ENCODE peak calls at places on chromosome 10, in nine cellular contexts. Z is fibroblast of lung, W is A549, K is anterior cingulate cortex, B is cardiac fibroblast, S is NCI-H1105, T is SHP77, A is neural crest cell, I is IMR-90. Y is an unnamed sample.

GRCh38 chr10:69647819-69648218 is 17.8 kb downstream of the FAM241B start:
- DNase-seq in Z (no peak), W (no peak), K (no peak), B (no peak), S (no peak), T (no peak), A (no peak), I (no peak), Y (no peak)

GRCh38 chr10:116115233-116115632 is 157.8 kb downstream of the GFRA1 start:
- DNase-seq in Z (no peak), W (no peak), K (no peak), B (no peak), S (no peak), T (no peak), A (no peak), I (no peak), Y (no peak)

GRCh38 chr10:69969961-69970360 is 82.7 kb upstream of the MACROH2A2 start:
- DNase-seq in Z (no peak), W (no peak), K (no peak), B (no peak), S (no peak), T (no peak), A (no peak), I (no peak), Y (no peak)

GRCh38 chr10:96651998-96652431 is 65.2 kb upstream of the TM9SF3 start:
- DNase-seq in Z (no peak), W (no peak), K (no peak), B (no peak), S (no peak), T (no peak), A (no peak), I (no peak), Y (no peak)

GRCh38 chr10:76733441-76733840 is 904.2 kb downstream of the KCNMA1 start:
- DNase-seq in Z (no peak), W (no peak), K (no peak), B (no peak), S (no peak), T (no peak), A (no peak), I (no peak), Y (no peak)

GRCh38 chr10:14439451-14440259 is 108.9 kb upstream of the FRMD4A start:
- DNase-seq in Z (no peak), W (no peak), K (no peak), B (no peak), S (no peak), T (no peak), A (no peak), I (peak), Y (no peak)

GRCh38 chr10:65950075-65950474 is 975.8 kb upstream of the LRRTM3 start:
- DNase-seq in Z (peak), W (peak), K (no peak), B (no peak), S (no peak), T (no peak), A (no peak), I (no peak), Y (no peak)

GRCh38 chr10:79387466-79387973 is 40.3 kb downstream of the PPIF start:
- DNase-seq in Z (no peak), W (no peak), K (no peak), B (no peak), S (no peak), T (no peak), A (no peak), I (no peak), Y (no peak)

GRCh38 chr10:32237644-32238345 is 109.2 kb downstream of the EPC1 start:
- DNase-seq in Z (peak), W (no peak), K (no peak), B (peak), S (no peak), T (no peak), A (no peak), I (peak), Y (no peak)

GRCh38 chr10:7409732-7410168 is 1.1 kb downstream of the SFMBT2 start:
- DNase-seq in Z (peak), W (peak), K (no peak), B (peak), S (no peak), T (no peak), A (peak), I (no peak), Y (no peak)

GRCh38 chr10:104255244-104255981 is 721 bp downstream of the GSTO1 start:
- DNase-seq in Z (peak), W (peak), K (no peak), B (peak), S (no peak), T (no peak), A (no peak), I (peak), Y (no peak)

GRCh38 chr10:91335147-91335546 is 75.0 kb upstream of the HECTD2 start:
- DNase-seq in Z (no peak), W (peak), K (no peak), B (no peak), S (no peak), T (no peak), A (no peak), I (no peak), Y (no peak)

GRCh38 chr10:61639952-61640351 is 22.8 kb upstream of the CABCOCO1 start:
- DNase-seq in Z (no peak), W (no peak), K (no peak), B (no peak), S (no peak), T (no peak), A (no peak), I (peak), Y (no peak)

GRCh38 chr10:68647928-68648327 is 73.1 kb upstream of the CCAR1 start:
- DNase-seq in Z (peak), W (no peak), K (no peak), B (peak), S (no peak), T (no peak), A (no peak), I (peak), Y (no peak)

GRCh38 chr10:133465950-133466474 is 12.3 kb downstream of the SCART1 start:
- DNase-seq in Z (no peak), W (no peak), K (no peak), B (no peak), S (no peak), T (no peak), A (no peak), I (no peak), Y (no peak)

GRCh38 chr10:97904026-97904410 is 54.4 kb downstream of the GOLGA7B start:
- DNase-seq in Z (no peak), W (no peak), K (no peak), B (no peak), S (no peak), T (peak), A (no peak), I (no peak), Y (no peak)

GRCh38 chr10:72425133-72425532 is 70.4 kb upstream of the DNAJB12 start:
- DNase-seq in Z (peak), W (no peak), K (no peak), B (peak), S (no peak), T (no peak), A (no peak), I (no peak), Y (no peak)

GRCh38 chr10:101063548-101064414 is 2.0 kb downstream of the KAZALD1 start:
- DNase-seq in Z (no peak), W (no peak), K (no peak), B (no peak), S (no peak), T (no peak), A (no peak), I (no peak), Y (no peak)

GRCh38 chr10:109914966-109915365 is 8.3 kb downstream of the XPNPEP1 start:
- DNase-seq in Z (peak), W (peak), K (no peak), B (peak), S (no peak), T (no peak), A (no peak), I (peak), Y (no peak)

GRCh38 chr10:90775351-90776028 is 82.3 kb downstream of the HTR7 start:
- DNase-seq in Z (peak), W (no peak), K (no peak), B (peak), S (no peak), T (no peak), A (no peak), I (no peak), Y (no peak)

GRCh38 chr10:79025113-79025832 is 43.5 kb upstream of the ZMIZ1 start:
- DNase-seq in Z (no peak), W (no peak), K (peak), B (no peak), S (no peak), T (no peak), A (no peak), I (no peak), Y (peak)

GRCh38 chr10:59177031-59177861 is 803 bp downstream of the PHYHIPL start:
- DNase-seq in Z (peak), W (peak), K (peak), B (peak), S (peak), T (peak), A (peak), I (peak), Y (no peak)

GRCh38 chr10:118106426-118106825 is 59.7 kb upstream of the RAB11FIP2 start:
- DNase-seq in Z (peak), W (peak), K (no peak), B (peak), S (no peak), T (peak), A (no peak), I (peak), Y (no peak)

GRCh38 chr10:79982861-79983260 is 34.0 kb upstream of the SFTPD start:
- DNase-seq in Z (no peak), W (no peak), K (no peak), B (no peak), S (peak), T (no peak), A (no peak), I (no peak), Y (no peak)

GRCh38 chr10:4953405-4953804 is 9.8 kb upstream of the AKR1C1 start:
- DNase-seq in Z (no peak), W (no peak), K (no peak), B (no peak), S (no peak), T (no peak), A (no peak), I (no peak), Y (no peak)

GRCh38 chr10:77252380-77252779 is 385.2 kb downstream of the KCNMA1 start:
- DNase-seq in Z (no peak), W (no peak), K (no peak), B (no peak), S (no peak), T (no peak), A (no peak), I (no peak), Y (no peak)

GRCh38 chr10:33290286-33291052 is 44.0 kb downstream of the NRP1 start:
- DNase-seq in Z (no peak), W (peak), K (no peak), B (no peak), S (no peak), T (no peak), A (no peak), I (no peak), Y (no peak)

GRCh38 chr10:32577448-32577847 is 131.5 kb downstream of the CCDC7 start:
- DNase-seq in Z (no peak), W (no peak), K (no peak), B (no peak), S (no peak), T (no peak), A (no peak), I (peak), Y (no peak)

GRCh38 chr10:11153766-11154165 is 136.1 kb downstream of the CELF2 start:
- DNase-seq in Z (no peak), W (no peak), K (no peak), B (no peak), S (no peak), T (no peak), A (no peak), I (no peak), Y (no peak)

GRCh38 chr10:79111846-79112614 is 43.3 kb downstream of the ZMIZ1 start:
- DNase-seq in Z (no peak), W (no peak), K (no peak), B (no peak), S (no peak), T (no peak), A (no peak), I (no peak), Y (no peak)

Y was measured in cardiac septum.